ENCODE peak calls at places on chromosome 9, in five cellular contexts. S is CD4-positive, alpha-beta memory T cell; B is gastrocnemius medialis; G is A549; O is K562. I is an unnamed sample. For H3K4me1, the result is how much of the 10 kb centered on the place peaks cover.

GRCh38 chr9:37760416-37761165 is 7.0 kb downstream of the TRMT10B start:
- DNase-seq in B (no peak), O (no peak), S (no peak), G (no peak), I (no peak)

GRCh38 chr9:125674981-125675973 is 31.7 kb downstream of the MAPKAP1 start:
- DNase-seq in S (no peak), G (peak), B (no peak), O (no peak), I (no peak)

GRCh38 chr9:110033869-110034268 is 174.1 kb downstream of the C9orf152 start:
- DNase-seq in S (no peak), B (no peak), O (no peak), G (no peak), I (no peak)

GRCh38 chr9:133133680-133134418 is 12.8 kb upstream of the RALGDS start:
- DNase-seq in G (peak), S (peak), B (peak), O (peak), I (peak)

GRCh38 chr9:126461029-126461428 is 134.4 kb downstream of the MVB12B start:
- DNase-seq in S (no peak), G (no peak), O (no peak), B (no peak), I (no peak)

GRCh38 chr9:87080512-87081225 is 133.4 kb upstream of the GAS1 start:
- DNase-seq in O (no peak), B (no peak), S (no peak), G (peak), I (no peak)

GRCh38 chr9:129624947-129625346 is 1.0 kb upstream of the NTMT1 start:
- DNase-seq in S (peak), G (no peak), O (no peak), B (no peak), I (no peak)

GRCh38 chr9:37229882-37230482 is 109.6 kb downstream of the ZCCHC7 start:
- DNase-seq in O (no peak), B (no peak), G (peak), S (no peak), I (no peak)

GRCh38 chr9:81211741-81212140 is 477.6 kb downstream of the TLE1 start:
- DNase-seq in B (no peak), S (no peak), G (no peak), O (no peak), I (no peak)

GRCh38 chr9:133582501-133583045 is 26.6 kb downstream of the FAM163B start:
- DNase-seq in S (no peak), B (no peak), G (no peak), O (no peak), I (peak)

GRCh38 chr9:34443533-34443932 is 14.8 kb downstream of the FAM219A start:
- DNase-seq in B (no peak), S (no peak), G (no peak), O (no peak), I (no peak)

GRCh38 chr9:99259231-99259918 is 37.3 kb downstream of the SEC61B start:
- DNase-seq in O (peak), B (peak), G (no peak), S (peak), I (peak)

GRCh38 chr9:33161011-33161588 is 6.0 kb downstream of the B4GALT1 start:
- DNase-seq in O (no peak), S (no peak), B (peak), G (peak), I (peak)

GRCh38 chr9:5352637-5353248 is 13.1 kb upstream of the RLN1 start:
- DNase-seq in S (peak), B (no peak), G (no peak), O (no peak), I (no peak)

GRCh38 chr9:114694146-114694545 is 12.2 kb upstream of the TEX48 start:
- DNase-seq in B (no peak), G (no peak), O (no peak), S (no peak), I (no peak)

GRCh38 chr9:135490980-135491444 is 9.5 kb upstream of the MRPS2 start:
- DNase-seq in O (no peak), S (no peak), B (no peak), G (no peak), I (no peak)
- H3K4me1 ChIP-seq in O (under half), S (under half), B (under half), G (under half), I (under half)

GRCh38 chr9:22969350-22969979 is 522.8 kb downstream of the DMRTA1 start:
- DNase-seq in B (no peak), O (no peak), G (no peak), S (no peak), I (no peak)
- H3K4me3 ChIP-seq in B (no peak), O (no peak), G (no peak), S (no peak), I (no peak)

GRCh38 chr9:95096381-95096780 is 221.1 kb downstream of the FANCC start:
- DNase-seq in S (no peak), O (peak), B (no peak), G (no peak), I (no peak)
- H3K27ac ChIP-seq in S (no peak), O (no peak), B (peak), G (peak), I (no peak)

DNA sequence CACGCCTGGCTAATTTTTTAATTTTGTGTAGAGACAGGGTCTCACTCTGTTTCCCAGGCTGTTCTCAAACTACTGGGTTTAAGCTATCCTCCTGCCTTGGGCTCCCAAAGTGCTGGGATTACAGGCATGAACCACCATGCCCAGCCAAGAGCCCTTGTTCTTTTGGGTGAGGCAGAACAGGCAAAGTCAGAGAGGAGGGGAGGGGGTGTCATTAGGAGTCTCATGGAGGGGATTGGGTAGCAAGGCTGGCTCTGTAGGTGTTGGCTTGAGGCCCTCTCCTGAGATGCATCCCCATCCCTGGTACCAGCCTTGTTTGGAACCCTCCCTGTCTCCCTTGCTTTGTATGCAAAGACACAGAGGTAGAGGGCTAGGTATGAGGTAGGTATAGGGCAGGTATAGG is 24.1 kb downstream of the GSN start:
- DNase-seq in S (no peak), O (no peak), B (no peak), G (no peak), I (no peak)
- H3K4me1 ChIP-seq in S (under half), O (under half), B (half or more), G (under half), I (half or more)

GRCh38 chr9:82791685-82792084 is 271.3 kb downstream of the RASEF start:
- DNase-seq in B (no peak), O (no peak), G (no peak), S (no peak), I (no peak)
- H3K4me3 ChIP-seq in B (no peak), O (no peak), G (no peak), S (no peak), I (no peak)

DNA sequence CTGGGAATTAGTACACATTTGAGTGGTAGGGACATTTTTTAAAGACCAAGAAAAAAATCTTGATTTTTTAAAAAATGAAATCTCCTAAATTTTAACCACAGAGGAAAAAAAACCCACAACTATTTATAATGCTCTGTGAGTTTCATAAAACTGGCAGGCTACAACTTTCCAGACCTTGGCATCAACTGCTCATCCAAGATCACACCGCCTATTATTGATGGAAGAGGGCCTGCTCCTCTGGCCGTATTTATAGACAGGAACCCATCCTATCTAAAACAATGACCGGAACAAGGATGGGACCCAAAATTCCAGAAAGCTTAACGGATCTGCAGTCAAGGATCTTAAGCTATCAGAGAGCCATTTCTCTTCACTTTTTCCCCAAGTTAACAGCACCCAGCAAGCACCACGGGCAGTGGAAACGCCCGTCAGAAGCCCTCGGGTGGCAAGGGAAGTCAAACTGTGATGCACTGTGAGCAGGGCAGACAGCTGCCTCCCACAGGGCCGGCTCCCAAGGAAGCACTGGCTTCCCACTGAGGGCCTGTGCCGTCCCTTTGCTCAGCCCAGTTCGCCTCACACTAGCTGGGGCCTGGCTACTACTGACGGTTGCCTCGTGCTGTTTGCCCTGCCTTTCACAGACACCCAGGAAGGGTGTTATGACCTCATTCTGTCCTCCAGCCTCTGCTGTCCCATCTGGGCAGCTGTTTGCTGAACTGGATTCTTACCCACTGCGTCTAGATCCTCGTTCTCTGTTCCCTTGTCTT is 62.8 kb downstream of the CDC14B start:
- DNase-seq in O (no peak), B (no peak), G (no peak), S (no peak), I (no peak)
- H3K27ac ChIP-seq in O (no peak), B (peak), G (no peak), S (no peak), I (peak)